ENCODE peak calls at places on chromosomes 7 and 10, in nine cellular contexts. T is tibial nerve, A is astrocyte of the spinal cord, L is right cardiac atrium, U is Peyer's patch, V is GM23248, X is psoas muscle, E is SK-N-MC, P is AG09309. N is an unnamed sample.

GRCh38 chr10:120422459-120422858 is 34.6 kb upstream of the PLPP4 start:
- DNase-seq in T (no peak), A (peak), L (no peak), U (no peak), V (peak), X (no peak), E (no peak), P (peak), N (no peak)

GRCh38 chr7:108104324-108104723 is 25.8 kb downstream of the LAMB4 start:
- DNase-seq in T (no peak), A (no peak), L (no peak), U (no peak), V (no peak), X (no peak), E (no peak), P (no peak), N (peak)

GRCh38 chr10:28241766-28242399 is 61.0 kb downstream of the MPP7 start:
- DNase-seq in T (no peak), A (peak), L (no peak), U (no peak), V (peak), X (no peak), E (peak), P (peak), N (no peak)

GRCh38 chr10:99374972-99375371 is 45.8 kb downstream of the CNNM1 start:
- DNase-seq in T (no peak), A (no peak), L (no peak), U (no peak), V (no peak), X (no peak), E (no peak), P (no peak), N (no peak)

GRCh38 chr7:155996718-155997059 is 184.4 kb upstream of the SHH start:
- DNase-seq in T (no peak), A (no peak), L (peak), U (no peak), V (no peak), X (no peak), E (no peak), P (no peak), N (no peak)

GRCh38 chr7:106575138-106575823 is 85.7 kb downstream of the CCDC71L start:
- DNase-seq in T (no peak), A (no peak), L (no peak), U (no peak), V (no peak), X (no peak), E (no peak), P (no peak), N (no peak)

GRCh38 chr7:155837126-155837479 is 24.8 kb upstream of the SHH start:
- DNase-seq in T (no peak), A (no peak), L (no peak), U (no peak), V (no peak), X (no peak), E (no peak), P (no peak), N (no peak)

GRCh38 chr7:100407285-100408180 is 21.0 kb downstream of the ZCWPW1 start:
- DNase-seq in T (no peak), A (peak), L (no peak), U (peak), V (peak), X (no peak), E (no peak), P (peak), N (no peak)

GRCh38 chr10:62233494-62234283 is 35.0 kb downstream of the RTKN2 start:
- DNase-seq in T (no peak), A (no peak), L (no peak), U (no peak), V (peak), X (no peak), E (no peak), P (no peak), N (no peak)

GRCh38 chr10:13528875-13529713 is at the start of gene BEND7:
- DNase-seq in T (no peak), A (peak), L (peak), U (no peak), V (peak), X (peak), E (no peak), P (no peak), N (peak)

GRCh38 chr10:14554843-14555205 is 219.9 kb downstream of the FAM107B start:
- DNase-seq in T (no peak), A (no peak), L (no peak), U (no peak), V (no peak), X (no peak), E (no peak), P (no peak), N (no peak)

GRCh38 chr10:8023851-8024250 is 30.6 kb upstream of the GATA3 start:
- DNase-seq in T (no peak), A (no peak), L (no peak), U (no peak), V (no peak), X (no peak), E (no peak), P (no peak), N (no peak)

DNA sequence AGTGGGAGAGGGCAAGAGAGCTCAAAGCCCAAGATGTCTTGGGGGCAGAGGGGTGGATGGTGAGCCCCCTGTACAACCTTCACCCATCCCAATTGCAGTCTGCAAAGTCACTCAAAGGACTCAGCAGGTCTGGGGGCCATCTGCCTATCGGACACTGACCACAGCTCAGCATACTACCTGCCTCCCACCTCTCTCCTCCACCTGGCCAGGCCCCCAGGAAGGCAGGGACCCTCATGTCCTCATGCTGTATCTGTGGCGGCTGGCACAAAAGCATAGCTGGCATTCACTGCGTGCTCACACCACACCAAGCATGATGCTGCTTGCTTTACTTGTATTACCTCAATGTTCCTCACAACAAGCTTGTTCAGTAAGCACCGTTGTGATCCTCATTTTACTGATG is 16.2 kb upstream of the CRHR2 start:
- DNase-seq in T (no peak), A (no peak), L (no peak), U (no peak), V (no peak), X (no peak), E (no peak), P (no peak), N (no peak)
- H3K4me3 ChIP-seq in T (no peak), A (no peak), L (no peak), U (peak), V (no peak), X (no peak), E (no peak), P (no peak), N (peak)

GRCh38 chr7:70700935-70701425 is 431.0 kb upstream of the GALNT17 start:
- DNase-seq in T (no peak), A (no peak), L (no peak), U (no peak), V (no peak), X (no peak), E (no peak), P (no peak), N (no peak)
- H3K4me3 ChIP-seq in T (no peak), A (no peak), L (no peak), U (no peak), V (no peak), X (no peak), E (no peak), P (no peak), N (no peak)

DNA sequence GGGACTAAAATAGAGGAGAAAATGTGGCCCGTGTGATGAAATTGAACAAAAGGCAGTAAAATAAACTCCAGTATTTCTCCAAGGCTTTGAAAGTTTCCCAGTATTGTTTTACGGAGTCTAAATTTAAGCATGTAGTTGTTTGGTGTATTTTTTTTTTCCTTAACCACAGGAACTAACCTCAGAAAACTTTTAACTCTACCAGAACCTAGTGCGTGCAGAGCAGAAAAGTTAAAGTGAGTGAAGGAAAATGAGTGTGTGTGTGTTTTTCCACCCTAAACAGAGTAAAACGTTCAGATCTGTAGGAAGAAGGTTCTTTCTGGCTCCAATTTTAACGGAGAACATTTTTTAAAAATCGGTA is 812 bp downstream of the PROSER2 start:
- DNase-seq in T (no peak), A (peak), L (no peak), U (no peak), V (peak), X (no peak), E (no peak), P (no peak), N (no peak)
- H3K4me3 ChIP-seq in T (peak), A (peak), L (peak), U (peak), V (peak), X (peak), E (peak), P (peak), N (peak)

GRCh38 chr10:93469454-93469853 is 12.7 kb downstream of the MYOF start:
- DNase-seq in T (no peak), A (no peak), L (no peak), U (no peak), V (no peak), X (no peak), E (no peak), P (no peak), N (peak)
- H3K4me3 ChIP-seq in T (no peak), A (no peak), L (no peak), U (no peak), V (no peak), X (no peak), E (no peak), P (no peak), N (no peak)

GRCh38 chr7:87154166-87154565 is 1.9 kb downstream of the DMTF1 start:
- DNase-seq in T (no peak), A (no peak), L (no peak), U (no peak), V (peak), X (no peak), E (no peak), P (no peak), N (no peak)
- H3K4me3 ChIP-seq in T (peak), A (peak), L (peak), U (peak), V (peak), X (peak), E (peak), P (peak), N (peak)

GRCh38 chr7:22859676-22860290 is 37.1 kb upstream of the TOMM7 start:
- DNase-seq in T (no peak), A (no peak), L (no peak), U (no peak), V (peak), X (no peak), E (no peak), P (no peak), N (no peak)

GRCh38 chr7:22860784-22861482 is 38.3 kb upstream of the TOMM7 start:
- DNase-seq in T (no peak), A (no peak), L (no peak), U (no peak), V (no peak), X (no peak), E (no peak), P (no peak), N (no peak)

GRCh38 chr7:22860337-22860736 is 37.7 kb upstream of the TOMM7 start:
- DNase-seq in T (no peak), A (no peak), L (no peak), U (no peak), V (no peak), X (no peak), E (no peak), P (no peak), N (no peak)

GRCh38 chr7:22858274-22858639 is 35.6 kb upstream of the TOMM7 start:
- DNase-seq in T (no peak), A (no peak), L (no peak), U (no peak), V (no peak), X (no peak), E (no peak), P (no peak), N (no peak)

DNA sequence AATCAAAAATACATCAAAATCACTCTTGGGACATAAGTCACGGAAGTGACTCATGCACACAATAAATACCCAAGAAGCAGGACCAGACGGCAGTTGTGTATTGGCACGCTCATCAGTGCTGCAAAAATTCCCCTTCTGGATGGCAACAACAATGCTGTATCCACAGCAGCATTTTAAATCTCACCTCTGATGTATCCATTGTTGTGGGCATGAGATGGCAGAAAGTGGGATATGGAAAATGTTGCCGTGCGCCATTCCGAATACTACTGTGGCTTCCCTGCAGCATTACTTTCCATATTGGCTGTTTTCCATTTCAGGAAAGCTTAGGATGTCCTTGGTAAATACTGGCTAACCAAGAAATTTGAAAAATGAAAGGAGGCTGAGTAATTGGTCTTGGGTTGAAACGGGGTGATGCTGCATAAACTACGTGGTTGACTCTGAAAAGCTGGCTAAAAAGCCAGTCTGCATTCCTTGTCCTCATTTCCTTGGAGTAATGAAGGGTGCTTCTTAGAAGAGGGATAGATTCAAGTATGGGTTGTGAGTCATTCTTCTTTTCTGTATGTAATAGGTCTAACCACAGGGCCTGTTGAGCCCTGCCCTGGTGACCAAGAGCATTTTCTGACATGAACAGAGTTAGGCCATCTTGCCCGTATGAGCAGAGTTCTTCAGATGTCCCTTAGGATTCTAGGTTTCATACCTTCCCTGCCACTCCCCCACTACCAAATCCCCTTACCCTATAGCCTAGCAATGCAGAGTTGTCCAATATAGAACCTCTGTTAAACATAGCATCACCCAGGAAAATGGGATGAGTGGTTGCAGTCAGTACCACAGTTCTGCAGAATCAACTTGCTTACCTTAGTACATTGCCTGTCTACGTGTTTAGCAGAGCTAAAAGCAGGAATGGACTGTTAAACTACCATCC is 36.3 kb upstream of the TOMM7 start:
- DNase-seq in T (no peak), A (peak), L (no peak), U (no peak), V (peak), X (no peak), E (no peak), P (peak), N (no peak)
- H3K4me3 ChIP-seq in T (no peak), A (no peak), L (no peak), U (no peak), V (peak), X (peak), E (no peak), P (no peak), N (no peak)

GRCh38 chr10:6405713-6406112 is 174.4 kb downstream of the PRKCQ start:
- DNase-seq in T (no peak), A (no peak), L (no peak), U (no peak), V (no peak), X (no peak), E (no peak), P (no peak), N (no peak)
- H3K4me3 ChIP-seq in T (no peak), A (no peak), L (no peak), U (no peak), V (no peak), X (no peak), E (no peak), P (no peak), N (no peak)

GRCh38 chr10:44960482-44961230 is 1.1 kb downstream of the RASSF4 start:
- DNase-seq in T (peak), A (no peak), L (no peak), U (peak), V (no peak), X (no peak), E (no peak), P (no peak), N (no peak)
- H3K4me3 ChIP-seq in T (peak), A (peak), L (peak), U (peak), V (no peak), X (peak), E (no peak), P (no peak), N (peak)

GRCh38 chr7:2158331-2159175 is 74.2 kb downstream of the MAD1L1 start:
- DNase-seq in T (no peak), A (no peak), L (peak), U (no peak), V (no peak), X (no peak), E (no peak), P (no peak), N (peak)
- H3K4me3 ChIP-seq in T (no peak), A (no peak), L (no peak), U (no peak), V (no peak), X (no peak), E (no peak), P (no peak), N (no peak)

GRCh38 chr7:76509931-76510877 is at the start of gene UPK3B:
- DNase-seq in T (no peak), A (peak), L (peak), U (no peak), V (peak), X (no peak), E (no peak), P (no peak), N (no peak)
- H3K4me3 ChIP-seq in T (no peak), A (no peak), L (no peak), U (no peak), V (no peak), X (no peak), E (no peak), P (no peak), N (no peak)